ENCODE peak calls at places on chromosomes 6 and 20, in seven cellular contexts. V is heart right ventricle, S is GM12865, L is cardiac muscle cell, R is GM20000, C is psoas muscle, J is neural crest cell. Q is an unnamed sample.

GRCh38 chr6:31202259-31203166 is 32.0 kb upstream of the POU5F1 start:
- DNase-seq in L (no peak), V (no peak), J (no peak), C (no peak), S (peak; percentile 49), R (no peak), Q (no peak)

GRCh38 chr6:299050-299980 is 7.0 kb downstream of the DUSP22 start:
- DNase-seq in J (no peak), R (no peak), L (no peak), V (no peak), S (no peak), C (no peak), Q (no peak)

GRCh38 chr6:40923326-40923725 is 115.7 kb downstream of the UNC5CL start:
- DNase-seq in R (no peak), S (no peak), C (no peak), L (no peak), V (no peak), J (no peak), Q (no peak)

GRCh38 chr6:83954371-83954770 is 79.2 kb upstream of the MRAP2 start:
- DNase-seq in J (no peak), L (no peak), S (no peak), C (no peak), V (no peak), R (no peak), Q (no peak)

GRCh38 chr20:44159711-44160110 is 27.3 kb downstream of the JPH2 start:
- DNase-seq in J (no peak), R (no peak), C (no peak), L (no peak), V (no peak), S (no peak), Q (no peak)

GRCh38 chr6:17454316-17455005 is 61.1 kb downstream of the CAP2 start:
- DNase-seq in C (no peak), S (no peak), V (no peak), L (peak; percentile 5), J (no peak), R (no peak), Q (no peak)

GRCh38 chr6:2534406-2535139 is 216.1 kb downstream of the MYLK4 start:
- DNase-seq in C (no peak), S (no peak), R (no peak), L (no peak), V (no peak), J (no peak), Q (no peak)

GRCh38 chr20:33733654-33734576 is 2.1 kb downstream of the ZNF341 start:
- DNase-seq in J (no peak), V (no peak), S (peak; percentile 33), R (peak; percentile 51), L (no peak), C (no peak), Q (no peak)

GRCh38 chr6:113522376-113522775 is 334.8 kb upstream of the MARCKS start:
- DNase-seq in S (no peak), R (no peak), L (no peak), J (no peak), C (no peak), V (no peak), Q (no peak)

GRCh38 chr20:32362924-32363364 is 4.8 kb downstream of the ASXL1 start:
- DNase-seq in C (no peak), R (no peak), S (no peak), J (no peak), V (no peak), L (no peak), Q (no peak)

GRCh38 chr20:55582498-55582897 is 422.8 kb downstream of the CBLN4 start:
- DNase-seq in L (no peak), R (no peak), S (no peak), V (no peak), J (no peak), C (no peak), Q (no peak)

GRCh38 chr20:11891827-11892521 is 25.7 kb upstream of the BTBD3 start:
- DNase-seq in L (peak; percentile 93), J (peak; percentile 62), C (no peak), S (peak; percentile 6), V (peak; percentile 36), R (peak; percentile 79), Q (peak; percentile 47)

GRCh38 chr6:40631760-40632159 is 44.6 kb upstream of the LRFN2 start:
- DNase-seq in S (no peak), L (no peak), V (no peak), R (no peak), C (no peak), J (no peak), Q (no peak)

GRCh38 chr20:15576401-15576800 is 996.8 kb downstream of the KIF16B start:
- DNase-seq in S (no peak), L (no peak), J (no peak), R (no peak), C (no peak), V (no peak), Q (no peak)

GRCh38 chr6:138454976-138455706 is 44.2 kb downstream of the NHSL1 start:
- DNase-seq in J (no peak), S (peak; percentile 61), R (no peak), V (peak; percentile 14), L (no peak), C (no peak), Q (no peak)

GRCh38 chr20:20549699-20550098 is 162.7 kb downstream of the RALGAPA2 start:
- DNase-seq in J (no peak), S (no peak), R (no peak), V (no peak), C (no peak), L (no peak), Q (no peak)

GRCh38 chr20:10568032-10568431 is 105.8 kb downstream of the JAG1 start:
- DNase-seq in S (no peak), V (no peak), J (no peak), C (no peak), L (no peak), R (no peak), Q (no peak)

GRCh38 chr6:14743465-14744211 is 502.2 kb upstream of the JARID2 start:
- DNase-seq in V (no peak), R (no peak), J (no peak), C (peak; percentile 79), S (peak; percentile 80), L (no peak), Q (no peak)

GRCh38 chr6:30463651-30464618 is 25.4 kb upstream of the HLA-E start:
- DNase-seq in V (peak; percentile 42), J (no peak), R (no peak), C (peak; percentile 62), S (peak; percentile 62), L (no peak), Q (no peak)

GRCh38 chr20:2476742-2477615 is 6.4 kb upstream of the SNRPB start:
- DNase-seq in R (no peak), V (no peak), J (no peak), L (no peak), S (no peak), C (no peak), Q (no peak)

GRCh38 chr20:3042621-3043020 is 801 bp upstream of the GNRH2 start:
- DNase-seq in R (no peak), L (no peak), S (no peak), V (peak; percentile 51), J (no peak), C (peak; percentile 78), Q (no peak)

GRCh38 chr20:48723308-48724264 is 104.2 kb downstream of the PREX1 start:
- DNase-seq in V (no peak), J (no peak), S (no peak), R (no peak), C (peak; percentile 67), L (no peak), Q (peak; percentile 70)

GRCh38 chr6:63663147-63663877 is 27.7 kb downstream of the PHF3 start:
- DNase-seq in J (no peak), R (no peak), V (no peak), S (no peak), C (no peak), L (no peak), Q (no peak)

DNA sequence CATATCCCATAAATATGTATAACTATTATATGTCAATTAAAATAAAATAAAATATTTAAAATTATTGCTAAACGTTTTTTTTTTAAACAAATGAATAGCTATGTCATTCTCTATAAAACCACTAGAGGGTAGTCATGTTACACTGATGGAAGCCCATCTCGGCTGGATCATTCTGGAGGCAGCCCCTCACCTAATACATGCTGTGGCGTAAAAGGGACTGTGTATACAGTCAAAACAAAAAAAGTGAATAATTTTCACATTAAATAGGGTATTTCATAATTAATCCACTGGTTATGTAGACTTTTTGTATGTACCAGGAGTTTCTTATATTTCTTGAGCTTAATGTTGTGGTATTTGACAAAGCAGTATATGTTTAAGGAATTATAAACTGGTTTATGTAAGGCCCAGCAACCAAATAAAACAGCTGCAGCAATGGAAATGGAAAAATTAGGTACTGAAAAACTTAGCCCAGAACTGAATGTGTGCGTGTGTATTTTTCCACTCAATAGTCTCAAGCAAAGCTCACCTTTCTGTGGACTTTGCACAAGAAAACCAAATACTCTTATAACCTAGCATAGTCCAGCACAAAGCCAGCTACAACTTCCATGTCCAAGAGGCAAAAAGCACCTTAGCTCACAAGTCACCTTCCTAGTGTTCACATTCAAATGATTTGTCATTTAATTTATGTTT is 81.7 kb downstream of the COL9A1 start:
- DNase-seq in R (peak; percentile 32), S (peak; percentile 23), V (no peak), C (no peak), J (no peak), L (peak; percentile 66), Q (no peak)
- TF ChIP-seq CTCF in R (peak; percentile 30), S (peak; percentile 50), V (peak; percentile 75), C (peak; percentile 73), J (peak; percentile 89), L (peak; percentile 62), Q (peak; percentile 93)

GRCh38 chr6:54621285-54621684 is 225.3 kb upstream of the FAM83B start:
- DNase-seq in J (no peak), S (peak; percentile 39), C (no peak), V (no peak), R (no peak), L (peak; percentile 16), Q (no peak)
- TF ChIP-seq CTCF in J (peak; percentile 62), S (peak; percentile 42), C (no peak), V (no peak), R (no peak), L (no peak), Q (no peak)

GRCh38 chr20:62540504-62540903 is 64.7 kb upstream of the GATA5 start:
- DNase-seq in L (no peak), J (no peak), C (no peak), R (no peak), V (no peak), S (no peak), Q (no peak)
- TF ChIP-seq CTCF in L (no peak), J (no peak), C (no peak), R (no peak), V (no peak), S (no peak), Q (no peak)

GRCh38 chr6:162448294-162448693 is 279.3 kb downstream of the PRKN start:
- DNase-seq in V (no peak), S (no peak), R (no peak), J (no peak), L (peak; percentile 73), C (no peak), Q (no peak)

GRCh38 chr6:162443101-162443500 is 284.5 kb downstream of the PRKN start:
- DNase-seq in S (no peak), J (no peak), V (no peak), L (no peak), C (no peak), R (no peak), Q (no peak)

DNA sequence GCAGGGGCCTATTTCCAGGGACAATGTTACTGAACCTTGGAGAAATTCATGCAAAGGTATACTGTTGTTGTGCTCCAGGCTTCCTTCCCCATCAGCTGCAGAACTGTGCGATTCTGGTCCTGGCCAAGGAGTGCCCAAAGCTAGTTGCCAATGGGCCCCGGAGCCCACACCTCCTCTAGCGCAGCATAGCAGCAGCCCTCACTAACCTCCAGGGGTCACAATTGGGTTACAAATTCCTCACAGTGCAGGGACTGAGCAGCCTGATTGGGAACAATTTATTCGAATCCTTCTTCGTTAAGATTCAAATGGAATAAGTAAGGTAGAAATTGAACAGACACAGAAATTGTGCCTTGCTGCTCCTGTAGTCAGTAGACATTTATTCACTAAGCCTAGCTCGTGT is 284.9 kb downstream of the PRKN start:
- DNase-seq in V (no peak), S (peak; percentile 18), R (no peak), L (peak; percentile 60), J (peak; percentile 16), C (no peak), Q (no peak)
- TF ChIP-seq CTCF in V (peak; percentile 47), S (peak; percentile 22), R (no peak), L (no peak), J (peak; percentile 63), C (peak; percentile 19), Q (peak; percentile 43)

Q was measured in dorsolateral prefrontal cortex.